ENCODE peak calls at places on chromosome 2, in nine cellular contexts. D is GM04504, Y is activated T-cell treated with anti-CD3 and anti-CD28 coated beads for 1 hour, P is left ventricle myocardium inferior, W is cardiac muscle cell, S is DMS153, I is Right ventricle myocardium superior, V is NCI-H1417 treated with DMSO at 0.1 percent for 48 hours, E is T-helper 2 cell. C is an unnamed sample.

GRCh38 chr2:191374366-191374765 is 129.2 kb downstream of the MYO1B start:
- DNase-seq in D (no peak), Y (no peak), P (no peak), W (no peak), S (no peak), I (no peak), V (no peak), E (no peak), C (no peak)

GRCh38 chr2:73903313-73903712 is 10.5 kb downstream of the ACTG2 start:
- DNase-seq in D (no peak), Y (no peak), P (no peak), W (no peak), S (no peak), I (no peak), V (no peak), E (no peak), C (no peak)

GRCh38 chr2:237085261-237086221 is at the start of gene COPS8:
- DNase-seq in D (peak), Y (peak), P (peak), W (peak), S (peak), I (peak), V (peak), E (peak), C (peak)

GRCh38 chr2:229815858-229816257 is 101.5 kb upstream of the DNER start:
- DNase-seq in D (no peak), Y (no peak), P (no peak), W (no peak), S (no peak), I (no peak), V (no peak), E (no peak), C (no peak)

GRCh38 chr2:42910657-42911405 is 118.4 kb upstream of the HAAO start:
- DNase-seq in D (no peak), Y (no peak), P (no peak), W (no peak), S (no peak), I (no peak), V (no peak), E (no peak), C (no peak)

GRCh38 chr2:8090748-8091700 is 590.8 kb upstream of the ID2 start:
- DNase-seq in D (peak), Y (no peak), P (peak), W (peak), S (peak), I (peak), V (no peak), E (no peak), C (peak)

GRCh38 chr2:127685410-127686110 is 10.2 kb upstream of the LIMS2 start:
- DNase-seq in D (no peak), Y (no peak), P (no peak), W (no peak), S (no peak), I (no peak), V (no peak), E (no peak), C (no peak)

GRCh38 chr2:86239326-86239725 is 40.1 kb downstream of the MRPL35 start:
- DNase-seq in D (no peak), Y (no peak), P (no peak), W (no peak), S (no peak), I (no peak), V (no peak), E (no peak), C (no peak)

GRCh38 chr2:17901246-17901645 is 22.8 kb downstream of the KCNS3 start:
- DNase-seq in D (no peak), Y (no peak), P (peak), W (no peak), S (peak), I (no peak), V (peak), E (no peak), C (no peak)

GRCh38 chr2:79373359-79374115 is 139.3 kb upstream of the CTNNA2 start:
- DNase-seq in D (no peak), Y (no peak), P (no peak), W (no peak), S (no peak), I (no peak), V (no peak), E (no peak), C (no peak)

GRCh38 chr2:42770288-42771131 is 6.6 kb upstream of the OXER1 start:
- DNase-seq in D (peak), Y (no peak), P (no peak), W (peak), S (peak), I (no peak), V (no peak), E (no peak), C (no peak)

GRCh38 chr2:70525032-70525431 is 28.6 kb downstream of the TGFA start:
- DNase-seq in D (no peak), Y (no peak), P (no peak), W (no peak), S (no peak), I (no peak), V (no peak), E (no peak), C (no peak)

GRCh38 chr2:240933048-240933965 is 27.2 kb downstream of the CROCC2 start:
- DNase-seq in D (no peak), Y (no peak), P (peak), W (no peak), S (no peak), I (peak), V (no peak), E (no peak), C (no peak)

GRCh38 chr2:230439590-230439989 is 23.6 kb downstream of the SP100 start:
- DNase-seq in D (no peak), Y (no peak), P (no peak), W (no peak), S (no peak), I (no peak), V (no peak), E (no peak), C (no peak)

GRCh38 chr2:24875272-24875671 is 44.8 kb downstream of the ADCY3 start:
- DNase-seq in D (no peak), Y (no peak), P (no peak), W (no peak), S (no peak), I (no peak), V (no peak), E (no peak), C (no peak)

GRCh38 chr2:69376385-69376784 is 10.6 kb downstream of the GFPT1 start:
- DNase-seq in D (no peak), Y (no peak), P (no peak), W (no peak), S (no peak), I (no peak), V (no peak), E (no peak), C (no peak)

GRCh38 chr2:200065477-200065876 is 110.1 kb downstream of the MAIP1 start:
- DNase-seq in D (no peak), Y (no peak), P (no peak), W (no peak), S (no peak), I (no peak), V (no peak), E (no peak), C (no peak)

GRCh38 chr2:36539631-36540030 is 58.3 kb downstream of the FEZ2 start:
- DNase-seq in D (no peak), Y (no peak), P (no peak), W (no peak), S (no peak), I (no peak), V (no peak), E (no peak), C (no peak)

GRCh38 chr2:5748941-5749731 is 57.0 kb downstream of the SOX11 start:
- DNase-seq in D (no peak), Y (no peak), P (peak), W (no peak), S (no peak), I (peak), V (no peak), E (no peak), C (no peak)

GRCh38 chr2:3492951-3493609 is 26.3 kb downstream of the ADI1 start:
- DNase-seq in D (no peak), Y (no peak), P (no peak), W (no peak), S (no peak), I (no peak), V (no peak), E (no peak), C (peak)

GRCh38 chr2:75276093-75277055 is 77.1 kb upstream of the TACR1 start:
- DNase-seq in D (peak), Y (no peak), P (no peak), W (no peak), S (no peak), I (no peak), V (no peak), E (no peak), C (no peak)

GRCh38 chr2:184620367-184620766 is 22.0 kb downstream of the ZNF804A start:
- DNase-seq in D (no peak), Y (no peak), P (no peak), W (no peak), S (no peak), I (no peak), V (no peak), E (no peak), C (no peak)

GRCh38 chr2:144362401-144362800 is 157.5 kb downstream of the ZEB2 start:
- DNase-seq in D (no peak), Y (no peak), P (no peak), W (no peak), S (no peak), I (no peak), V (no peak), E (no peak), C (no peak)

GRCh38 chr2:217789736-217790181 is 213.0 kb downstream of the TNS1 start:
- DNase-seq in D (no peak), Y (no peak), P (no peak), W (no peak), S (no peak), I (peak), V (no peak), E (no peak), C (no peak)

GRCh38 chr2:45765847-45766254 is 114.4 kb downstream of the PRKCE start:
- DNase-seq in D (no peak), Y (no peak), P (no peak), W (peak), S (peak), I (no peak), V (no peak), E (no peak), C (no peak)

GRCh38 chr2:21256006-21256405 is 132.2 kb downstream of the TDRD15 start:
- DNase-seq in D (no peak), Y (no peak), P (no peak), W (no peak), S (peak), I (no peak), V (no peak), E (no peak), C (no peak)

GRCh38 chr2:106147159-106147558 is 46.9 kb downstream of the UXS1 start:
- DNase-seq in D (peak), Y (no peak), P (no peak), W (no peak), S (no peak), I (no peak), V (no peak), E (no peak), C (peak)

GRCh38 chr2:205868054-205868453 is 185.8 kb downstream of the NRP2 start:
- DNase-seq in D (no peak), Y (no peak), P (no peak), W (no peak), S (no peak), I (no peak), V (no peak), E (no peak), C (no peak)

GRCh38 chr2:230757476-230757875 is 44.8 kb downstream of the CAB39 start:
- DNase-seq in D (peak), Y (no peak), P (no peak), W (no peak), S (no peak), I (no peak), V (no peak), E (no peak), C (no peak)

GRCh38 chr2:184923751-184924150 is 325.4 kb downstream of the ZNF804A start:
- DNase-seq in D (no peak), Y (no peak), P (no peak), W (no peak), S (no peak), I (no peak), V (no peak), E (no peak), C (no peak)

GRCh38 chr2:102294802-102295489 is 16.4 kb upstream of the IL1RL1 start:
- DNase-seq in D (no peak), Y (no peak), P (no peak), W (no peak), S (no peak), I (no peak), V (no peak), E (no peak), C (no peak)

GRCh38 chr2:25981596-25982272 is 563 bp downstream of the KIF3C start:
- DNase-seq in D (no peak), Y (peak), P (no peak), W (peak), S (no peak), I (peak), V (no peak), E (no peak), C (no peak)

C was measured in AG04450.